ENCODE peak calls at places on chromosomes 13 and 19, in eight cellular contexts. One of them, this sample, is unnamed.
A peak's percentile ranks its signal among the peaks of the same experiment; 100 is the strongest.

GRCh38 chr13:112845511-112846144 is 123.4 kb upstream of the MCF2L start:
- DNase-seq in adrenal gland: no peak
- DNase-seq in SJSA1: no peak
- DNase-seq in ascending aorta: no peak
- DNase-seq in pancreas: no peak
- DNase-seq in CD4-positive, alpha-beta T cell: no peak
- DNase-seq in Peyer's patch: no peak
- DNase-seq in heart left ventricle: no peak
- DNase-seq in this sample: no peak

GRCh38 chr13:97631158-97631557 is 197.2 kb downstream of the RAP2A start:
- DNase-seq in adrenal gland: no peak
- DNase-seq in SJSA1: no peak
- DNase-seq in ascending aorta: no peak
- DNase-seq in pancreas: no peak
- DNase-seq in CD4-positive, alpha-beta T cell: no peak
- DNase-seq in Peyer's patch: no peak
- DNase-seq in heart left ventricle: no peak
- DNase-seq in this sample: no peak

GRCh38 chr13:42762917-42763316 is 18.5 kb upstream of the FAM216B start:
- DNase-seq in adrenal gland: no peak
- DNase-seq in SJSA1: peak; percentile 75
- DNase-seq in ascending aorta: no peak
- DNase-seq in pancreas: no peak
- DNase-seq in CD4-positive, alpha-beta T cell: no peak
- DNase-seq in Peyer's patch: no peak
- DNase-seq in heart left ventricle: no peak
- DNase-seq in this sample: no peak

GRCh38 chr13:112096959-112097358 is 30.0 kb downstream of the SOX1 start:
- DNase-seq in adrenal gland: no peak
- DNase-seq in SJSA1: no peak
- DNase-seq in ascending aorta: no peak
- DNase-seq in pancreas: no peak
- DNase-seq in CD4-positive, alpha-beta T cell: no peak
- DNase-seq in Peyer's patch: no peak
- DNase-seq in heart left ventricle: no peak
- DNase-seq in this sample: no peak

GRCh38 chr13:103282571-103283450 is 216.6 kb upstream of the SLC10A2 start:
- DNase-seq in adrenal gland: no peak
- DNase-seq in SJSA1: peak; percentile 79
- DNase-seq in ascending aorta: no peak
- DNase-seq in pancreas: no peak
- DNase-seq in CD4-positive, alpha-beta T cell: no peak
- DNase-seq in Peyer's patch: no peak
- DNase-seq in heart left ventricle: no peak
- DNase-seq in this sample: no peak

GRCh38 chr19:42080764-42081375 is 4.9 kb downstream of the ZNF574 start:
- DNase-seq in adrenal gland: no peak
- DNase-seq in SJSA1: no peak
- DNase-seq in ascending aorta: no peak
- DNase-seq in pancreas: no peak
- DNase-seq in CD4-positive, alpha-beta T cell: no peak
- DNase-seq in Peyer's patch: no peak
- DNase-seq in heart left ventricle: peak; percentile 53
- DNase-seq in this sample: no peak

GRCh38 chr19:42048992-42049391 is 21.0 kb downstream of the GRIK5 start:
- DNase-seq in adrenal gland: no peak
- DNase-seq in SJSA1: peak; percentile 14
- DNase-seq in ascending aorta: no peak
- DNase-seq in pancreas: no peak
- DNase-seq in CD4-positive, alpha-beta T cell: no peak
- DNase-seq in Peyer's patch: no peak
- DNase-seq in heart left ventricle: no peak
- DNase-seq in this sample: no peak

GRCh38 chr13:47033216-47033615 is 136.4 kb upstream of the HTR2A start:
- DNase-seq in adrenal gland: peak; percentile 70
- DNase-seq in SJSA1: peak; percentile 32
- DNase-seq in ascending aorta: no peak
- DNase-seq in pancreas: no peak
- DNase-seq in CD4-positive, alpha-beta T cell: no peak
- DNase-seq in Peyer's patch: no peak
- DNase-seq in heart left ventricle: no peak
- DNase-seq in this sample: no peak

GRCh38 chr13:32905063-32905863 is 111.0 kb upstream of the KL start:
- DNase-seq in adrenal gland: no peak
- DNase-seq in SJSA1: no peak
- DNase-seq in ascending aorta: no peak
- DNase-seq in pancreas: no peak
- DNase-seq in CD4-positive, alpha-beta T cell: no peak
- DNase-seq in Peyer's patch: no peak
- DNase-seq in heart left ventricle: no peak
- DNase-seq in this sample: peak; percentile 11

GRCh38 chr19:12065100-12065538 is 588 bp downstream of the ZNF844 start:
- DNase-seq in adrenal gland: no peak
- DNase-seq in SJSA1: no peak
- DNase-seq in ascending aorta: peak; percentile 63
- DNase-seq in pancreas: no peak
- DNase-seq in CD4-positive, alpha-beta T cell: no peak
- DNase-seq in Peyer's patch: no peak
- DNase-seq in heart left ventricle: no peak
- DNase-seq in this sample: no peak

GRCh38 chr19:42148270-42148669 is 16.0 kb upstream of the POU2F2 start:
- DNase-seq in adrenal gland: no peak
- DNase-seq in SJSA1: no peak
- DNase-seq in ascending aorta: no peak
- DNase-seq in pancreas: no peak
- DNase-seq in CD4-positive, alpha-beta T cell: no peak
- DNase-seq in Peyer's patch: no peak
- DNase-seq in heart left ventricle: no peak
- DNase-seq in this sample: no peak

GRCh38 chr13:27161980-27162379 is 9.6 kb downstream of the USP12 start:
- DNase-seq in adrenal gland: no peak
- DNase-seq in SJSA1: no peak
- DNase-seq in ascending aorta: no peak
- DNase-seq in pancreas: no peak
- DNase-seq in CD4-positive, alpha-beta T cell: no peak
- DNase-seq in Peyer's patch: no peak
- DNase-seq in heart left ventricle: no peak
- DNase-seq in this sample: no peak

GRCh38 chr19:16593181-16593580 is 21.0 kb upstream of the SLC35E1 start:
- DNase-seq in adrenal gland: no peak
- DNase-seq in SJSA1: no peak
- DNase-seq in ascending aorta: no peak
- DNase-seq in pancreas: no peak
- DNase-seq in CD4-positive, alpha-beta T cell: no peak
- DNase-seq in Peyer's patch: no peak
- DNase-seq in heart left ventricle: peak; percentile 35
- DNase-seq in this sample: no peak

GRCh38 chr13:102609696-102610095 is 12.9 kb downstream of the TPP2 start:
- DNase-seq in adrenal gland: no peak
- DNase-seq in SJSA1: no peak
- DNase-seq in ascending aorta: no peak
- DNase-seq in pancreas: no peak
- DNase-seq in CD4-positive, alpha-beta T cell: no peak
- DNase-seq in Peyer's patch: no peak
- DNase-seq in heart left ventricle: no peak
- DNase-seq in this sample: no peak

DNA sequence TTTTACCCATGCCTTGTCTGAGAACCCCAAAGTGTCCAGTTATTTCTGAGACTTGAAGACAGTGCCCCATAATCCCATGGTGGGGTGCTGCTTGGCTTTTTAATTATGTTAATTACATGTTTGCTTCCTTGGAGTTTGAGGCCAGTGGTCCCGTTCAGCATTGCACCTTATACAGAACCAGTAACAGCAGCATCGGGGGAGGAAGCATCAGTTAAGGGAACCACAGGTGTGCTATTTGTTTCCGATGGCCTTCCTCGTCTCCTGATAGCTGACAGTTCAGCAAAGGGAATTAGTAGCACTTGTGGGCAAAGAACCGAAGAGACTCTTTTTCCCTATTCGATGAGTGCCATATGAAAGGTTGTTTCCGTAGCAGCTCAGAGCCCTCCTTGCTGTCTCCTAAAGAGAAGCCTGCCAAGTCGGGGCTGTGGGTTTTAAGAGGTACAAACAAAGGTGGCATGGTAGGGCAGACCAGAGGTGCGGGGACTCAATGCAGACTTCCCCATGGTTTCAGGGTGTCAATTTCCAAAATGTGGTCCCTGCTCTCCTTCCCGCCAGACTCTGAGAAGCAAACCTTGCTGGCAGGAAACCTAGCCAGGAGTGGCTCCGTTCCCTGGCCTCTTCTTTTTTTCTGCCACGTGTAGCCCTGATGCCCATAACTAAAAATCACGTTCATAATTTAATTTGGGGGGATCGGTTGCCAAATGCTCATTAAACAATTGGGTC is 225.2 kb upstream of the TSHZ3 start:
- DNase-seq in adrenal gland: no peak
- DNase-seq in SJSA1: no peak
- DNase-seq in ascending aorta: no peak
- DNase-seq in pancreas: no peak
- DNase-seq in CD4-positive, alpha-beta T cell: no peak
- DNase-seq in Peyer's patch: no peak
- DNase-seq in heart left ventricle: no peak
- DNase-seq in this sample: peak; percentile 25
- H3K27me3 ChIP-seq in adrenal gland: peaks cover 9% of the 10 kb centered on the region
- H3K27me3 ChIP-seq in SJSA1: no peaks in the 10 kb centered on the region
- H3K27me3 ChIP-seq in ascending aorta: no peaks in the 10 kb centered on the region
- H3K27me3 ChIP-seq in pancreas: no peaks in the 10 kb centered on the region
- H3K27me3 ChIP-seq in CD4-positive, alpha-beta T cell: peaks cover 3% of the 10 kb centered on the region
- H3K27me3 ChIP-seq in Peyer's patch: no peaks in the 10 kb centered on the region
- H3K27me3 ChIP-seq in heart left ventricle: peaks cover 3% of the 10 kb centered on the region
- H3K27me3 ChIP-seq in this sample: no peaks in the 10 kb centered on the region

DNA sequence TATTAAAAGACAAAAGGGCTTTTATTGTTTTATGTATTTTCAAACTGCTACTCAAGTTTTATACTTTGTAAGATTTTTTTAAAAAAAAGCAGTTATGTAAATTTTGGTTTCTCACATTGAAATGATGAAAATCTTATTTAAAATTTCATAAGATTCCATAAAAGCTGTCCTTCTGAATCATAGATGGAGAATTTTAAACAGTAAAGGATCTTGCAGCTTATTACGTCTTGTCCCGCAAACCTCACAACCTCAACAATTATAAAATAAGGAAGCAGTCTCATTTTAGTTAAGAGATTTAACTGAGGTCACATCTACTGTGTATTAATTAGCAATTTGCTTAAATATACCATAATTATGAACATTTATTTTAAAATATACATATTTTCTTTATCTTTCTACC is 581.0 kb upstream of the SPRY2 start:
- DNase-seq in adrenal gland: no peak
- DNase-seq in SJSA1: no peak
- DNase-seq in ascending aorta: no peak
- DNase-seq in pancreas: no peak
- DNase-seq in CD4-positive, alpha-beta T cell: no peak
- DNase-seq in Peyer's patch: no peak
- DNase-seq in heart left ventricle: no peak
- DNase-seq in this sample: no peak
- H3K27me3 ChIP-seq in adrenal gland: no peaks in the 10 kb centered on the region
- H3K27me3 ChIP-seq in SJSA1: no peaks in the 10 kb centered on the region
- H3K27me3 ChIP-seq in ascending aorta: no peaks in the 10 kb centered on the region
- H3K27me3 ChIP-seq in pancreas: no peaks in the 10 kb centered on the region
- H3K27me3 ChIP-seq in CD4-positive, alpha-beta T cell: no peaks in the 10 kb centered on the region
- H3K27me3 ChIP-seq in Peyer's patch: no peaks in the 10 kb centered on the region
- H3K27me3 ChIP-seq in heart left ventricle: no peaks in the 10 kb centered on the region
- H3K27me3 ChIP-seq in this sample: no peaks in the 10 kb centered on the region

GRCh38 chr19:1718382-1719315 is 34.7 kb upstream of the ONECUT3 start:
- DNase-seq in adrenal gland: no peak
- DNase-seq in SJSA1: no peak
- DNase-seq in ascending aorta: no peak
- DNase-seq in pancreas: no peak
- DNase-seq in CD4-positive, alpha-beta T cell: no peak
- DNase-seq in Peyer's patch: no peak
- DNase-seq in heart left ventricle: no peak
- DNase-seq in this sample: no peak
- H3K27me3 ChIP-seq in adrenal gland: peaks cover 24% of the 10 kb centered on the region
- H3K27me3 ChIP-seq in SJSA1: peaks cover 48% of the 10 kb centered on the region
- H3K27me3 ChIP-seq in ascending aorta: no peaks in the 10 kb centered on the region
- H3K27me3 ChIP-seq in pancreas: no peaks in the 10 kb centered on the region
- H3K27me3 ChIP-seq in CD4-positive, alpha-beta T cell: peaks cover 48% of the 10 kb centered on the region
- H3K27me3 ChIP-seq in Peyer's patch: no peaks in the 10 kb centered on the region
- H3K27me3 ChIP-seq in heart left ventricle: peaks cover 36% of the 10 kb centered on the region
- H3K27me3 ChIP-seq in this sample: peaks cover 1% of the 10 kb centered on the region

GRCh38 chr19:50830266-50831025 is 2.9 kb downstream of the KLK15 start:
- DNase-seq in adrenal gland: no peak
- DNase-seq in SJSA1: no peak
- DNase-seq in ascending aorta: no peak
- DNase-seq in pancreas: no peak
- DNase-seq in CD4-positive, alpha-beta T cell: no peak
- DNase-seq in Peyer's patch: no peak
- DNase-seq in heart left ventricle: no peak
- DNase-seq in this sample: no peak

GRCh38 chr19:50827476-50827875 is 3.9 kb upstream of the KLK1 start:
- DNase-seq in adrenal gland: no peak
- DNase-seq in SJSA1: no peak
- DNase-seq in ascending aorta: no peak
- DNase-seq in pancreas: no peak
- DNase-seq in CD4-positive, alpha-beta T cell: no peak
- DNase-seq in Peyer's patch: no peak
- DNase-seq in heart left ventricle: no peak
- DNase-seq in this sample: no peak

GRCh38 chr19:50829801-50830200 is 3.6 kb downstream of the KLK15 start:
- DNase-seq in adrenal gland: peak; percentile 85
- DNase-seq in SJSA1: no peak
- DNase-seq in ascending aorta: no peak
- DNase-seq in pancreas: no peak
- DNase-seq in CD4-positive, alpha-beta T cell: no peak
- DNase-seq in Peyer's patch: no peak
- DNase-seq in heart left ventricle: no peak
- DNase-seq in this sample: no peak

GRCh38 chr19:50823389-50824042 is at the start of gene KLK1:
- DNase-seq in adrenal gland: no peak
- DNase-seq in SJSA1: no peak
- DNase-seq in ascending aorta: no peak
- DNase-seq in pancreas: peak; percentile 94
- DNase-seq in CD4-positive, alpha-beta T cell: no peak
- DNase-seq in Peyer's patch: no peak
- DNase-seq in heart left ventricle: no peak
- DNase-seq in this sample: no peak

DNA sequence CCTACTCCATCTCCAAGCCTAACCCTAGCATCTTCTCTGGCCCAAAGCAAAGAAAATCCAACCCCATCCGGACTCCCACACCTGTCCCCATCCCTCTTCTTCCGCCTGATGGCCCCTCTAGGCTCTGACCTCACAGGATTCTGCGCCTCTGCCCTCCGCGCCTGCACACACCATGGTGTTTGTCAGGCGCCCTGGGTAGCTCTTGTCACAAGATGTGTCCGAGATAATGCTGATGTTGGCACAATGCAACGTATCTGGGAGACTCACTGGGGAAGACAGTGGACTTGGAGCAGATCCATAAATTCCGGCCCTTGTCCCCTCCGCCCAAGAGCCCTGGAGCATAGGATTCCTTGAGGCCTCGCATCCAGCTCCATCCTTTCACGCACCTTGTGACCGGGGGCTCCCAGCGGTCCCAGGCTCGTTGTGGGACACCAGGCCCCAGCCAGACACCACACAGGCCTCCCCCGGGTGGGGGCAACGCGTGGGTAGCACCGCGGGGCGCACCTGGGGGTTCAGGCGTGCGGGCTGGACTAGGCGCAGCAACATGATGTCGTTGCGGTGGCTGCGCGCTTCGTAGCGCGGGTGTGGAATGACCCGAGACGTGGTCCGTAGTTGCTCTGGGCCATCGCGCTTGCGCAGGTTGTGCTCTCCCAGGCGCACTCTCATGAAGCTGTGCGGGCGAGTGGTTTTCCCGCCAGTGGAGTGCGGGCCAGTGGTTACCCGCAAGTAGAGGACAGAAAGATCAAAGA is 3.1 kb upstream of the KLK1 start:
- DNase-seq in adrenal gland: no peak
- DNase-seq in SJSA1: no peak
- DNase-seq in ascending aorta: no peak
- DNase-seq in pancreas: no peak
- DNase-seq in CD4-positive, alpha-beta T cell: no peak
- DNase-seq in Peyer's patch: no peak
- DNase-seq in heart left ventricle: no peak
- DNase-seq in this sample: no peak
- H3K27me3 ChIP-seq in adrenal gland: peaks cover 6% of the 10 kb centered on the region
- H3K27me3 ChIP-seq in SJSA1: peaks cover 9% of the 10 kb centered on the region
- H3K27me3 ChIP-seq in ascending aorta: no peaks in the 10 kb centered on the region
- H3K27me3 ChIP-seq in pancreas: no peaks in the 10 kb centered on the region
- H3K27me3 ChIP-seq in CD4-positive, alpha-beta T cell: peaks cover 14% of the 10 kb centered on the region
- H3K27me3 ChIP-seq in Peyer's patch: no peaks in the 10 kb centered on the region
- H3K27me3 ChIP-seq in heart left ventricle: peaks cover 13% of the 10 kb centered on the region
- H3K27me3 ChIP-seq in this sample: no peaks in the 10 kb centered on the region

This sample was measured in iPS DF 6.9.